ENCODE peak calls at places on chromosomes 6 and 20, in nine cellular contexts. N is HCT116, E is GM12892, P is spleen, S is esophagus squamous epithelium, Y is tibial nerve, A is A549, W is uterus, B is IMR-90. G is an unnamed sample.

GRCh38 chr6:52285174-52286068 is 879 bp upstream of the MCM3 start:
- DNase-seq in E (no peak), B (peak), N (no peak), P (no peak), A (no peak), W (no peak), S (no peak), Y (no peak), G (peak)

GRCh38 chr20:157154-157553 is at the start of gene DEFB127:
- DNase-seq in Y (no peak), P (no peak), S (no peak), B (no peak), E (no peak), W (no peak), A (no peak), N (no peak), G (no peak)

GRCh38 chr6:5499644-5500306 is 238.5 kb downstream of the FARS2 start:
- DNase-seq in W (no peak), S (no peak), N (no peak), A (no peak), E (no peak), B (peak), P (no peak), Y (no peak), G (no peak)

GRCh38 chr6:53065266-53066058 is at the start of gene FBXO9:
- DNase-seq in Y (no peak), E (peak), B (no peak), N (no peak), S (peak), W (peak), A (peak), P (peak), G (peak)

GRCh38 chr6:152184573-152185157 is 377.2 kb downstream of the ESR1 start:
- DNase-seq in A (no peak), S (no peak), P (no peak), N (no peak), B (no peak), E (no peak), Y (no peak), W (no peak), G (no peak)

GRCh38 chr6:128230267-128230989 is 290.0 kb downstream of the PTPRK start:
- DNase-seq in A (no peak), Y (no peak), E (no peak), N (no peak), W (no peak), S (no peak), P (no peak), B (no peak), G (no peak)

GRCh38 chr6:13331516-13332348 is 3.4 kb upstream of the TBC1D7 start:
- DNase-seq in N (peak), E (no peak), B (peak), W (no peak), S (no peak), P (no peak), A (no peak), Y (no peak), G (peak)

GRCh38 chr20:34705383-34706021 is 1.4 kb downstream of the TP53INP2 start:
- DNase-seq in N (no peak), Y (no peak), P (no peak), W (no peak), B (peak), A (peak), E (no peak), S (no peak), G (peak)

GRCh38 chr6:26195924-26196845 is 109.0 kb downstream of the HFE start:
- DNase-seq in B (peak), S (no peak), A (no peak), W (no peak), N (no peak), E (no peak), P (peak), Y (no peak), G (peak)

GRCh38 chr20:370977-371754 is 9.4 kb upstream of the TRIB3 start:
- DNase-seq in B (no peak), Y (no peak), P (no peak), E (no peak), N (no peak), W (no peak), A (no peak), S (no peak), G (peak)

GRCh38 chr20:22698443-22698842 is 114.1 kb upstream of the FOXA2 start:
- DNase-seq in Y (no peak), P (no peak), W (no peak), B (no peak), E (no peak), A (no peak), S (no peak), N (no peak), G (no peak)

GRCh38 chr6:30703821-30704220 is 13.0 kb upstream of the NRM start:
- DNase-seq in N (no peak), A (no peak), E (no peak), B (no peak), Y (no peak), W (no peak), S (no peak), P (peak), G (no peak)

GRCh38 chr20:50368813-50369224 is 141.4 kb upstream of the PTPN1 start:
- DNase-seq in A (no peak), P (no peak), N (no peak), B (peak), E (no peak), S (no peak), W (no peak), Y (no peak), G (no peak)

GRCh38 chr6:17242087-17242486 is 39.1 kb upstream of the RBM24 start:
- DNase-seq in S (no peak), E (no peak), N (no peak), W (no peak), A (no peak), Y (no peak), P (no peak), B (no peak), G (no peak)

GRCh38 chr6:42339991-42340401 is 111.7 kb downstream of the TRERF1 start:
- DNase-seq in S (no peak), B (peak), P (no peak), W (no peak), Y (no peak), E (peak), A (no peak), N (no peak), G (no peak)

GRCh38 chr20:45433316-45433715 is 17.4 kb downstream of the PIGT start:
- DNase-seq in W (no peak), E (no peak), P (no peak), B (peak), A (no peak), N (no peak), Y (no peak), S (no peak), G (no peak)

GRCh38 chr20:362271-363254 is 15.7 kb downstream of the NRSN2 start:
- DNase-seq in S (peak), P (peak), N (peak), B (peak), W (peak), E (no peak), A (peak), Y (peak), G (peak)

GRCh38 chr6:20722442-20722841 is 188.2 kb downstream of the CDKAL1 start:
- DNase-seq in Y (no peak), W (no peak), B (no peak), P (no peak), E (no peak), A (no peak), N (no peak), S (no peak), G (no peak)

GRCh38 chr6:109139109-109139508 is 43.8 kb downstream of the CEP57L1 start:
- DNase-seq in W (no peak), S (no peak), E (no peak), B (peak), P (no peak), A (no peak), N (no peak), Y (no peak), G (no peak)

GRCh38 chr20:59004493-59004762 is 2.6 kb downstream of the CTSZ start:
- DNase-seq in B (no peak), A (no peak), Y (peak), W (no peak), S (no peak), N (no peak), E (no peak), P (peak), G (no peak)

GRCh38 chr6:147973806-147974205 is 368.8 kb upstream of the SASH1 start:
- DNase-seq in N (no peak), B (no peak), S (no peak), A (no peak), Y (no peak), P (no peak), W (no peak), E (no peak), G (no peak)

GRCh38 chr20:8587246-8587645 is 455.2 kb downstream of the PLCB1 start:
- DNase-seq in B (no peak), A (no peak), Y (no peak), W (no peak), P (no peak), E (no peak), N (no peak), S (no peak), G (no peak)

GRCh38 chr6:112360498-112360897 is 13.4 kb downstream of the RFPL4B start:
- DNase-seq in B (peak), N (no peak), Y (no peak), E (no peak), W (no peak), P (no peak), A (no peak), S (no peak), G (no peak)

GRCh38 chr6:34602318-34603111 is 46.4 kb upstream of the SPDEF start:
- DNase-seq in N (no peak), W (no peak), P (no peak), S (no peak), A (peak), B (peak), E (no peak), Y (no peak), G (no peak)

GRCh38 chr6:41460742-41461336 is 85.3 kb upstream of the FOXP4 start:
- DNase-seq in B (no peak), N (peak), W (no peak), P (no peak), A (no peak), E (no peak), Y (no peak), S (no peak), G (no peak)

GRCh38 chr6:128494440-128494839 is 26.0 kb downstream of the PTPRK start:
- DNase-seq in S (no peak), E (no peak), A (no peak), B (no peak), P (no peak), N (no peak), Y (no peak), W (no peak), G (no peak)

GRCh38 chr6:114342086-114342825 is 567 bp downstream of the HS3ST5 start:
- DNase-seq in N (no peak), S (no peak), P (peak), A (no peak), B (no peak), W (no peak), Y (no peak), E (peak), G (peak)

GRCh38 chr20:32067234-32067821 is 15.3 kb downstream of the HCK start:
- DNase-seq in B (peak), A (no peak), S (no peak), W (no peak), E (no peak), Y (no peak), P (no peak), N (no peak), G (no peak)

GRCh38 chr6:26125015-26125690 is 37.9 kb downstream of the HFE start:
- DNase-seq in N (no peak), S (no peak), P (peak), E (no peak), B (no peak), A (no peak), Y (peak), W (peak), G (peak)

GRCh38 chr6:36608788-36609563 is 14.8 kb downstream of the SRSF3 start:
- DNase-seq in A (no peak), P (no peak), W (no peak), S (no peak), E (no peak), B (no peak), Y (no peak), N (no peak), G (no peak)
- TF ChIP-seq POLR2A in A (no peak), P (no peak), W (no peak), S (no peak), E (peak), B (no peak), Y (no peak), N (no peak), G (no peak)

GRCh38 chr6:36998723-36999466 is 6.6 kb upstream of the FGD2 start:
- DNase-seq in S (no peak), Y (no peak), B (no peak), P (peak), E (no peak), A (no peak), N (no peak), W (no peak), G (no peak)
- TF ChIP-seq POLR2A in S (no peak), Y (no peak), B (no peak), P (no peak), E (no peak), A (no peak), N (no peak), W (no peak), G (no peak)

GRCh38 chr6:122998403-122998965 is 2.4 kb downstream of the CLVS2 start:
- DNase-seq in N (no peak), P (no peak), W (no peak), S (no peak), A (no peak), Y (no peak), B (no peak), E (no peak), G (no peak)
- TF ChIP-seq POLR2A in N (no peak), P (no peak), W (no peak), S (no peak), A (no peak), Y (no peak), B (no peak), E (no peak), G (no peak)

DNA sequence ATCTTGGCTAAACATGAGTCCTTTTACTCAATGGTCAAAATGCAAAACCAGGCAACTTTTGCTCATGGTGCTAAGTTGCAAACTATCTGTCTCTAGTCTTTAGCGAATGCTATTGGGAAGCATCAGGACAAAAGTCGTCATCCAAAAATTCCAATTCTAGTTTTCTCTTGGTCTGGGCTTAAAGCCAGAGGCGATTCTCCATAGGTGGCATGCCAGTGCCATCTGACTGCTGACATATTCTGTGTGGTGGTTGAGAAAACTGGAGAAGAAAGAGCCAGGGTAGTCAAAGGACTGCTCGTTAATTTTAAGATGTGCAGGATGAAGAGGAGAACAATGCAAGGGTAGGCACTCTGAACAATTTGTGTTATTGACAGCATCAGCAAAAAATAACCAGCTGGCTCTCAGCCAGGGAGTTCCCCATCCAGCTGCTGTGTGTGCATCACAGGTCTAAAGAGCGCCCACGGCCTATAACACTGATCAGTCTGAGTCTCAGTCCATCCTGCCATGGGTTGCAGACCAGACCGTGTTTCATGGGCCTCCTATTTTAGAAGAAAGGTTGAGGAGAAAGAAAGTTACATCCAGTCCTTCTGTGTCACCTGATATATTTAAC is 313.6 kb downstream of the ALDH8A1 start:
- DNase-seq in N (no peak), E (no peak), B (peak), P (no peak), A (no peak), S (no peak), W (no peak), Y (no peak), G (no peak)
- TF ChIP-seq POLR2A in N (no peak), E (no peak), B (no peak), P (no peak), A (no peak), S (no peak), W (no peak), Y (no peak), G (no peak)

DNA sequence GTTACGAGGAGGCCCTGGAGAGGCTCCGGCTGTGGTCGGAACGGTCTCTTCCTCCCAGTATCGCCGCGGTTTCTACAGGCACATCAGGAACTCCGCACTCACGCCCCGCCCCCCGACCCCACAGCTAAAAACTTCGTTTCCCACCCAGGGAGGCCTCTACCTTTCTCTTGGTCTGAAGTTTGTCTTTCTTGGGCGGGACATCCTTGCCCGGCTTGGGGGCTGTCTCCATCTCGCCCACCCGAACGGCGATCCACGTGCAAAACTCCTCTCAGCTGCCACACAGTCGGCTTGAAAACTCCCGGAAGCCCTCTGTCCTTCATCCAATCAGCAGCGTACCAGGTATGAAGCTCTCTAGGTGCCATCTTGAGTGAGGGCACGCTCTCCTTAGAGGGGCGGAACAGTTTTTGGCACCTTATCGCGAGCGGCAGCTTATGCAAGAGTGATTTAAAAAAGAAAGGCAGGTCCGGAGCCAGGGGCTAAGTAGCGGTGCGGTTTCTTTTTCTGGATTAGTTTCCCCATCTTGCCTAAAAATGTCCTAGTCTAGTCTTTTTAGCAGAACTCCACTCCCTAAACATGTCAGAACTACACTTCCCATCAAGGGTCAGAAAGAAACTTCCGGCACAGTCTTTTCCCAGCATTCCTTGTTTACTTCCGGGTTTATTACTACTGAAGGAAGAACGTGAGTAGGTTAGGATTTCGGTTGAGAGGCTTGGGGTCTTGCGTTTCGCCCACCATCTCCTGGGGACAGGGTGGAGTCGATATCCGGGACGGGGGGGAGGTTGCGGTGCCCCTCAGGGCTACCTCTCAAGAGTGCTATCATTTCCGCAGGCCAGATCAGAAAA is at the start of the genes PFDN6 and WDR46:
- DNase-seq in W (peak), A (peak), N (peak), B (peak), Y (peak), E (peak), P (peak), S (no peak), G (peak)
- TF ChIP-seq POLR2A in W (peak), A (peak), N (peak), B (peak), Y (no peak), E (peak), P (no peak), S (no peak), G (peak)